ENCODE peak calls at places on chromosomes 3 and 15, in ten cellular contexts. E, U, A, P, F, D, V, Z, I and J are unnamed samples.

GRCh38 chr3:25259871-25260270 is 168.2 kb upstream of the RARB start:
- DNase-seq in E (no peak), U (no peak), A (no peak), P (peak), F (no peak), D (no peak), V (no peak), Z (no peak), I (peak), J (no peak)

GRCh38 chr3:164524201-164524600 is 554.1 kb downstream of the SI start:
- DNase-seq in E (no peak), U (no peak), A (no peak), P (no peak), F (peak), D (no peak), V (no peak), Z (no peak), I (no peak), J (no peak)

GRCh38 chr3:9251055-9251786 is 1.8 kb upstream of the SRGAP3 start:
- DNase-seq in E (no peak), U (no peak), A (no peak), P (no peak), F (no peak), D (no peak), V (no peak), Z (no peak), I (no peak), J (no peak)

GRCh38 chr3:108500728-108501127 is 9.7 kb downstream of the MYH15 start:
- DNase-seq in E (no peak), U (no peak), A (no peak), P (no peak), F (no peak), D (no peak), V (no peak), Z (no peak), I (no peak), J (no peak)

GRCh38 chr15:57406040-57406772 is 29.9 kb downstream of the CGNL1 start:
- DNase-seq in E (no peak), U (no peak), A (no peak), P (no peak), F (no peak), D (no peak), V (no peak), Z (no peak), I (no peak), J (no peak)

GRCh38 chr3:107794664-107795443 is 272.1 kb downstream of the BBX start:
- DNase-seq in E (no peak), U (no peak), A (no peak), P (no peak), F (no peak), D (no peak), V (peak), Z (no peak), I (no peak), J (no peak)

GRCh38 chr3:43285644-43286043 is 696 bp upstream of the SNRK start:
- DNase-seq in E (no peak), U (no peak), A (no peak), P (no peak), F (no peak), D (no peak), V (peak), Z (no peak), I (peak), J (no peak)

GRCh38 chr3:11001020-11001657 is 8.6 kb downstream of the SLC6A1 start:
- DNase-seq in E (no peak), U (no peak), A (peak), P (no peak), F (peak), D (no peak), V (no peak), Z (peak), I (peak), J (no peak)

GRCh38 chr3:143288944-143289343 is 169.4 kb downstream of the CHST2 start:
- DNase-seq in E (no peak), U (no peak), A (no peak), P (no peak), F (no peak), D (no peak), V (no peak), Z (no peak), I (no peak), J (no peak)

GRCh38 chr3:190424478-190425439 is 24.9 kb downstream of the TMEM207 start:
- DNase-seq in E (peak), U (peak), A (peak), P (peak), F (peak), D (peak), V (peak), Z (peak), I (peak), J (peak)

GRCh38 chr15:100866386-100867330 is 13.0 kb upstream of the ALDH1A3 start:
- DNase-seq in E (no peak), U (no peak), A (no peak), P (no peak), F (no peak), D (no peak), V (no peak), Z (no peak), I (no peak), J (no peak)

GRCh38 chr3:49500408-49501257 is 30.6 kb downstream of the DAG1 start:
- DNase-seq in E (no peak), U (no peak), A (peak), P (peak), F (no peak), D (no peak), V (peak), Z (peak), I (no peak), J (peak)

GRCh38 chr3:73107788-73108187 is 46.3 kb downstream of the EBLN2 start:
- DNase-seq in E (no peak), U (no peak), A (no peak), P (no peak), F (no peak), D (no peak), V (no peak), Z (no peak), I (no peak), J (no peak)

GRCh38 chr3:31469385-31469784 is 63.3 kb upstream of the STT3B start:
- DNase-seq in E (no peak), U (no peak), A (no peak), P (no peak), F (no peak), D (no peak), V (no peak), Z (no peak), I (no peak), J (no peak)

GRCh38 chr3:173889522-173890055 is 492.0 kb downstream of the NLGN1 start:
- DNase-seq in E (no peak), U (no peak), A (no peak), P (no peak), F (no peak), D (no peak), V (no peak), Z (no peak), I (no peak), J (no peak)

GRCh38 chr15:78374436-78375393 is 34.6 kb downstream of the CRABP1 start:
- DNase-seq in E (peak), U (no peak), A (peak), P (no peak), F (peak), D (no peak), V (no peak), Z (no peak), I (no peak), J (no peak)

GRCh38 chr15:35740761-35741160 is 194.8 kb upstream of the DPH6 start:
- DNase-seq in E (no peak), U (no peak), A (no peak), P (peak), F (no peak), D (no peak), V (no peak), Z (no peak), I (no peak), J (peak)

GRCh38 chr3:32401141-32401540 is 9.5 kb downstream of the CMTM7 start:
- DNase-seq in E (no peak), U (no peak), A (no peak), P (no peak), F (peak), D (no peak), V (no peak), Z (no peak), I (peak), J (no peak)

GRCh38 chr3:114121996-114122709 is 56.7 kb downstream of the DRD3 start:
- DNase-seq in E (no peak), U (no peak), A (no peak), P (no peak), F (no peak), D (no peak), V (peak), Z (no peak), I (peak), J (no peak)

GRCh38 chr15:28873585-28874139 is 12.1 kb upstream of the APBA2 start:
- DNase-seq in E (no peak), U (no peak), A (no peak), P (no peak), F (no peak), D (no peak), V (no peak), Z (peak), I (no peak), J (no peak)

GRCh38 chr3:71231680-71232079 is 351.8 kb downstream of the FOXP1 start:
- DNase-seq in E (no peak), U (no peak), A (no peak), P (no peak), F (no peak), D (no peak), V (no peak), Z (no peak), I (no peak), J (no peak)

GRCh38 chr3:13174803-13175135 is 101.5 kb upstream of the IQSEC1 start:
- DNase-seq in E (no peak), U (no peak), A (no peak), P (no peak), F (no peak), D (no peak), V (no peak), Z (no peak), I (no peak), J (no peak)

GRCh38 chr3:162139841-162140240 is 643.2 kb downstream of the OTOL1 start:
- DNase-seq in E (no peak), U (no peak), A (no peak), P (no peak), F (no peak), D (no peak), V (no peak), Z (no peak), I (no peak), J (no peak)

GRCh38 chr3:173913397-173913796 is 515.9 kb downstream of the NLGN1 start:
- DNase-seq in E (no peak), U (no peak), A (no peak), P (no peak), F (no peak), D (no peak), V (no peak), Z (no peak), I (no peak), J (no peak)